ENCODE peak calls at places on chromosomes 2 and 18, in eight cellular contexts. C, H, G, T, Q, Z, U and M are unnamed samples.

GRCh38 chr2:113276906-113277425 is 1.8 kb downstream of the PAX8 start:
- DNase-seq in C (no peak), H (peak; percentile 88), G (no peak), T (no peak), Q (no peak), Z (peak; percentile 80), U (no peak), M (no peak)

GRCh38 chr18:63074987-63075404 is 244.6 kb downstream of the BCL2 start:
- DNase-seq in C (peak; percentile 67), H (peak; percentile 87), G (no peak), T (peak; percentile 76), Q (peak; percentile 16), Z (peak; percentile 87), U (no peak), M (no peak)

GRCh38 chr2:25349397-25349796 is 7.7 kb upstream of the DNMT3A start:
- DNase-seq in C (no peak), H (no peak), G (no peak), T (no peak), Q (peak; percentile 82), Z (no peak), U (no peak), M (no peak)

GRCh38 chr2:85111819-85112281 is 21.3 kb upstream of the TCF7L1 start:
- DNase-seq in C (no peak), H (no peak), G (no peak), T (no peak), Q (peak; percentile 73), Z (no peak), U (peak; percentile 19), M (no peak)

GRCh38 chr18:36634573-36635216 is 194.1 kb downstream of the TPGS2 start:
- DNase-seq in C (no peak), H (no peak), G (no peak), T (no peak), Q (no peak), Z (no peak), U (no peak), M (no peak)

GRCh38 chr18:32048507-32049091 is 30.0 kb downstream of the RNF125 start:
- DNase-seq in C (peak; percentile 29), H (no peak), G (no peak), T (no peak), Q (peak; percentile 3), Z (no peak), U (peak; percentile 15), M (peak; percentile 24)

GRCh38 chr2:174312581-174313234 is 22.0 kb upstream of the SP9 start:
- DNase-seq in C (no peak), H (no peak), G (no peak), T (no peak), Q (no peak), Z (no peak), U (no peak), M (no peak)

GRCh38 chr2:157321514-157321913 is 4.1 kb downstream of the ERMN start:
- DNase-seq in C (no peak), H (no peak), G (no peak), T (no peak), Q (no peak), Z (no peak), U (no peak), M (no peak)

GRCh38 chr18:40708726-40709125 is 1246.3 kb upstream of the PIK3C3 start:
- DNase-seq in C (no peak), H (no peak), G (no peak), T (no peak), Q (no peak), Z (peak; percentile 3), U (no peak), M (no peak)

GRCh38 chr2:226581661-226582060 is 218.0 kb downstream of the IRS1 start:
- DNase-seq in C (no peak), H (no peak), G (no peak), T (no peak), Q (no peak), Z (no peak), U (no peak), M (no peak)

GRCh38 chr2:36625304-36625703 is 27.3 kb upstream of the FEZ2 start:
- DNase-seq in C (no peak), H (no peak), G (no peak), T (no peak), Q (no peak), Z (no peak), U (no peak), M (no peak)

GRCh38 chr18:13525381-13526029 is 200.9 kb downstream of the FAM210A start:
- DNase-seq in C (peak; percentile 7), H (no peak), G (no peak), T (no peak), Q (no peak), Z (peak; percentile 35), U (no peak), M (no peak)

GRCh38 chr18:42977982-42978595 is 137.4 kb downstream of the RIT2 start:
- DNase-seq in C (no peak), H (no peak), G (no peak), T (no peak), Q (no peak), Z (no peak), U (no peak), M (no peak)

GRCh38 chr18:36382854-36383253 is 85.3 kb downstream of the FHOD3 start:
- DNase-seq in C (no peak), H (no peak), G (no peak), T (no peak), Q (no peak), Z (no peak), U (no peak), M (no peak)

GRCh38 chr18:55489742-55490055 is 98.3 kb downstream of the TCF4 start:
- DNase-seq in C (no peak), H (no peak), G (peak; percentile 66), T (no peak), Q (peak; percentile 55), Z (no peak), U (no peak), M (no peak)
- H3K4me3 ChIP-seq in C (no peak overlapping the region), H (no peak overlapping the region), G (no peak overlapping the region), T (peak overlapping the region; percentile 9), Q (no peak overlapping the region), Z (no peak overlapping the region), U (no peak overlapping the region), M (no peak overlapping the region)

GRCh38 chr2:64915510-64915900 is 73.7 kb upstream of the SLC1A4 start:
- DNase-seq in C (no peak), H (no peak), G (no peak), T (no peak), Q (no peak), Z (no peak), U (no peak), M (no peak)
- TF ChIP-seq CTCF in C (no peak), H (no peak), G (no peak), T (no peak), Q (no peak), Z (no peak), U (no peak), M (no peak)

GRCh38 chr2:133362061-133362476 is 206.2 kb downstream of the NCKAP5 start:
- DNase-seq in C (no peak), H (no peak), G (no peak), T (no peak), Q (peak; percentile 85), Z (no peak), U (no peak), M (peak; percentile 40)
- H3K4me3 ChIP-seq in C (no peak overlapping the region), H (no peak overlapping the region), G (no peak overlapping the region), T (no peak overlapping the region), Q (peak overlapping the region; percentile 7), Z (no peak overlapping the region), U (no peak overlapping the region), M (peak overlapping the region; percentile 19)

GRCh38 chr2:135799738-135800137 is 37.2 kb downstream of the LCT start:
- DNase-seq in C (no peak), H (no peak), G (no peak), T (no peak), Q (no peak), Z (peak; percentile 25), U (no peak), M (no peak)

GRCh38 chr2:135798275-135798705 is 38.7 kb downstream of the LCT start:
- DNase-seq in C (no peak), H (no peak), G (no peak), T (no peak), Q (no peak), Z (no peak), U (no peak), M (no peak)

GRCh38 chr2:135800513-135801460 is 36.2 kb downstream of the LCT start:
- DNase-seq in C (no peak), H (no peak), G (no peak), T (no peak), Q (no peak), Z (no peak), U (no peak), M (no peak)

GRCh38 chr2:135797497-135798274 is 39.3 kb downstream of the LCT start:
- DNase-seq in C (peak; percentile 73), H (peak; percentile 90), G (peak; percentile 47), T (no peak), Q (peak; percentile 79), Z (peak; percentile 91), U (peak; percentile 16), M (no peak)

GRCh38 chr2:135798762-135799161 is 38.2 kb downstream of the LCT start:
- DNase-seq in C (no peak), H (no peak), G (no peak), T (no peak), Q (no peak), Z (peak; percentile 35), U (no peak), M (no peak)
- TF ChIP-seq CTCF in C (no peak), H (peak; percentile 23), G (no peak), T (no peak), Q (peak; percentile 23), Z (peak; percentile 26), U (peak; percentile 53), M (peak; percentile 4)